ENCODE peak calls at places on chromosomes 13 and 19, in eight cellular contexts. N is tibial nerve, E is breast epithelium, Q is fibroblast of lung, C is GM23248, I is right lobe of liver, A is Peyer's patch, Z is Panc1. X is an unnamed sample.

GRCh38 chr19:31378404-31378803 is 29.2 kb upstream of the TSHZ3 start:
- DNase-seq in N (no peak), E (no peak), Q (peak; percentile 97), C (peak; percentile 90), I (no peak), A (peak; percentile 47), Z (peak; percentile 28), X (no peak)

GRCh38 chr13:19782049-19782726 is 557 bp downstream of the PSPC1 start:
- DNase-seq in N (peak; percentile 19), E (peak; percentile 67), Q (peak; percentile 57), C (peak; percentile 80), I (peak; percentile 81), A (peak; percentile 76), Z (no peak), X (peak; percentile 66)

GRCh38 chr19:49432141-49433073 is 7.2 kb downstream of the GFY start:
- DNase-seq in N (no peak), E (no peak), Q (no peak), C (no peak), I (no peak), A (no peak), Z (no peak), X (no peak)

GRCh38 chr19:57105976-57106610 is 13.7 kb upstream of the USP29 start:
- DNase-seq in N (no peak), E (no peak), Q (no peak), C (no peak), I (no peak), A (no peak), Z (no peak), X (no peak)

GRCh38 chr13:31982124-31982523 is 49.5 kb upstream of the FRY start:
- DNase-seq in N (no peak), E (no peak), Q (no peak), C (peak; percentile 29), I (no peak), A (no peak), Z (no peak), X (no peak)

GRCh38 chr19:15539638-15540037 is 31.3 kb downstream of the CYP4F22 start:
- DNase-seq in N (no peak), E (no peak), Q (no peak), C (no peak), I (no peak), A (no peak), Z (no peak), X (no peak)

GRCh38 chr13:32031025-32031814 is at the start of gene FRY:
- DNase-seq in N (peak; percentile 22), E (peak; percentile 77), Q (peak; percentile 56), C (peak; percentile 78), I (peak; percentile 93), A (peak; percentile 86), Z (no peak), X (peak; percentile 51)

GRCh38 chr13:90447034-90447734 is 900.3 kb upstream of the MIR17HG start:
- DNase-seq in N (no peak), E (no peak), Q (no peak), C (no peak), I (no peak), A (no peak), Z (no peak), X (no peak)

GRCh38 chr13:47252627-47253026 is 355.8 kb upstream of the HTR2A start:
- DNase-seq in N (no peak), E (no peak), Q (no peak), C (peak; percentile 70), I (no peak), A (no peak), Z (no peak), X (no peak)

GRCh38 chr13:25218011-25218410 is 45.9 kb upstream of the AMER2 start:
- DNase-seq in N (no peak), E (no peak), Q (no peak), C (no peak), I (no peak), A (no peak), Z (no peak), X (no peak)

GRCh38 chr13:70448820-70449219 is 340.6 kb upstream of the KLHL1 start:
- DNase-seq in N (no peak), E (no peak), Q (no peak), C (no peak), I (no peak), A (no peak), Z (no peak), X (no peak)

GRCh38 chr19:51702103-51702753 is 9.1 kb downstream of the SPACA6 start:
- DNase-seq in N (peak; percentile 82), E (peak; percentile 90), Q (peak; percentile 36), C (peak; percentile 84), I (peak; percentile 68), A (peak; percentile 83), Z (no peak), X (peak; percentile 90)

GRCh38 chr19:42095814-42096230 is 19.9 kb downstream of the ZNF574 start:
- DNase-seq in N (no peak), E (no peak), Q (no peak), C (no peak), I (no peak), A (no peak), Z (no peak), X (no peak)

GRCh38 chr19:39347332-39348227 is 5.4 kb downstream of the SAMD4B start:
- DNase-seq in N (no peak), E (no peak), Q (no peak), C (peak; percentile 68), I (no peak), A (no peak), Z (no peak), X (no peak)

GRCh38 chr13:41751277-41751676 is 209.6 kb downstream of the VWA8 start:
- DNase-seq in N (no peak), E (no peak), Q (peak; percentile 59), C (peak; percentile 70), I (no peak), A (no peak), Z (no peak), X (peak; percentile 75)

GRCh38 chr13:98083507-98083906 is 59.4 kb upstream of the FARP1 start:
- DNase-seq in N (no peak), E (no peak), Q (peak; percentile 75), C (peak; percentile 98), I (no peak), A (no peak), Z (no peak), X (no peak)
- H3K27ac ChIP-seq in N (no peak overlapping the region), E (no peak overlapping the region), Q (peak overlapping the region; percentile 24), C (peak overlapping the region; percentile 83), I (no peak overlapping the region), A (no peak overlapping the region), Z (no peak overlapping the region), X (no peak overlapping the region)

GRCh38 chr19:7293795-7294570 is at the start of gene INSR:
- DNase-seq in N (peak; percentile 79), E (peak; percentile 91), Q (peak; percentile 91), C (peak; percentile 94), I (peak; percentile 94), A (peak; percentile 91), Z (no peak), X (peak; percentile 93)
- H3K27ac ChIP-seq in N (peak within 1 kb of the TSS; percentile 71), E (peak within 1 kb of the TSS; percentile 95), Q (no peak within 1 kb of the TSS), C (peak within 1 kb of the TSS; percentile 26), I (peak within 1 kb of the TSS; percentile 99), A (peak within 1 kb of the TSS; percentile 76), Z (no peak within 1 kb of the TSS), X (peak within 1 kb of the TSS; percentile 90)

GRCh38 chr19:35033067-35034004 is 3.1 kb downstream of the SCN1B start:
- DNase-seq in N (no peak), E (no peak), Q (no peak), C (no peak), I (no peak), A (no peak), Z (no peak), X (no peak)

GRCh38 chr19:35032356-35032865 is 2.1 kb downstream of the SCN1B start:
- DNase-seq in N (no peak), E (no peak), Q (no peak), C (no peak), I (no peak), A (no peak), Z (no peak), X (no peak)

GRCh38 chr19:35037716-35038622 is 3.6 kb upstream of the HPN start:
- DNase-seq in N (no peak), E (no peak), Q (no peak), C (no peak), I (no peak), A (no peak), Z (no peak), X (no peak)

GRCh38 chr19:35034005-35034502 is 3.8 kb downstream of the SCN1B start:
- DNase-seq in N (no peak), E (no peak), Q (no peak), C (no peak), I (no peak), A (no peak), Z (no peak), X (no peak)

GRCh38 chr19:35034588-35035382 is 4.5 kb downstream of the SCN1B start:
- DNase-seq in N (no peak), E (no peak), Q (no peak), C (peak; percentile 22), I (no peak), A (no peak), Z (no peak), X (no peak)
- H3K27ac ChIP-seq in N (no peak overlapping the region), E (no peak overlapping the region), Q (no peak overlapping the region), C (no peak overlapping the region), I (no peak overlapping the region), A (no peak overlapping the region), Z (no peak overlapping the region), X (no peak overlapping the region)

GRCh38 chr19:4288091-4288777 is 9.2 kb downstream of the SHD start:
- DNase-seq in N (no peak), E (no peak), Q (no peak), C (no peak), I (no peak), A (no peak), Z (no peak), X (no peak)

GRCh38 chr19:4278926-4279529 is at the start of gene SHD:
- DNase-seq in N (no peak), E (no peak), Q (no peak), C (no peak), I (no peak), A (no peak), Z (no peak), X (no peak)

GRCh38 chr19:4284974-4285373 is 5.9 kb downstream of the SHD start:
- DNase-seq in N (no peak), E (no peak), Q (no peak), C (no peak), I (no peak), A (no peak), Z (no peak), X (no peak)

GRCh38 chr19:4279530-4280422 is 710 bp downstream of the SHD start:
- DNase-seq in N (no peak), E (no peak), Q (no peak), C (no peak), I (no peak), A (no peak), Z (no peak), X (no peak)

DNA sequence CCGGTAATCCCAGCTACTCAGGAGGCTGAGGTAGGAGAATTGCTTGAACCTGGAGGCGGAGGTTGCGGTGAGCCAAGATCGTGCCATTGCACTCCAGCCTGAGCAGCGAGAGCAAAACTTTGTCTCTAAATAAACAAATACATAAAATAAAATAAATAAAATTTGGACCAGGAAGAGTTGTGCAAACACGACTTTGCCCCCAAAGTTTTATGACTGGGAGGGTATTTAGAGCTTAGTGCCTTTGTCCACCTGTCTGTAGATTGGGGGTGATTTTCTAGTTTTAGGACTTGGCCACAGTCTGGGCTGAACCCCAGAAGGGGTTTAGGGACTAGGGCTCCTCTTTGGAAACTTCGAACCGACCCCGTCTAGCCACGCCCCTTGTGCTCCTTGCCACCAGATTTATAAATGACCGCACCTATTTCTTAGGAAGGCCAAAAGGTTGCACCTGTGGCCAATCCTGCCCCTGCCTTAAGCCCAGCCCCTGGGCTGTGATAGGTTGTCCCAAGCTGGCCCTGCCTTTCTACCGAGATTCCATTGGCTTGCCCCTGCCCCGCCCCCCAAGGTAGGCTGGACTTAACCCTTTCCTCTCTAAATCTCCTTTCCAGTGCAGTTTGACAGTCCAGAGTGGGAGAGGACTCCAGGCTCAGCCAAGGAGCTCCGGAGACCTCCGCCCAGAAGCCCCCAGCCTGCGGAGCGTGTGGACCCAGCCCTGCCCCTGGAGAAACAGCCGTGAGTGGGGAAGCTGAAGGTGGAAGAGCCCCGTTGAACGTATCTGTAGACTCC is 5.3 kb downstream of the SHD start:
- DNase-seq in N (no peak), E (no peak), Q (no peak), C (peak; percentile 27), I (peak; percentile 87), A (peak; percentile 88), Z (no peak), X (no peak)
- H3K27ac ChIP-seq in N (no peak overlapping the region), E (no peak overlapping the region), Q (no peak overlapping the region), C (no peak overlapping the region), I (peak overlapping the region; percentile 61), A (no peak overlapping the region), Z (no peak overlapping the region), X (no peak overlapping the region)

X was measured in adrenal gland.